ENCODE peak calls at places on chromosomes 5 and 9, in nine cellular contexts. One of them, this sample, is unnamed.

GRCh38 chr5:15383469-15383868 is 116.5 kb upstream of the FBXL7 start:
- DNase-seq in CD8-positive, alpha-beta T cell: no peak
- DNase-seq in A549: no peak
- DNase-seq in tibial artery: no peak
- DNase-seq in MM.1S: peak
- DNase-seq in breast epithelium: no peak
- DNase-seq in ovary: no peak
- DNase-seq in lower leg skin: no peak
- DNase-seq in cardiac fibroblast: peak
- DNase-seq in this sample: peak

GRCh38 chr5:135343417-135343816 is 55.6 kb downstream of the MACROH2A1 start:
- DNase-seq in CD8-positive, alpha-beta T cell: no peak
- DNase-seq in A549: no peak
- DNase-seq in tibial artery: no peak
- DNase-seq in MM.1S: no peak
- DNase-seq in breast epithelium: no peak
- DNase-seq in ovary: no peak
- DNase-seq in lower leg skin: peak
- DNase-seq in cardiac fibroblast: no peak
- DNase-seq in this sample: peak

GRCh38 chr5:140038373-140038957 is 4.6 kb downstream of the NRG2 start:
- DNase-seq in CD8-positive, alpha-beta T cell: no peak
- DNase-seq in A549: no peak
- DNase-seq in tibial artery: no peak
- DNase-seq in MM.1S: peak
- DNase-seq in breast epithelium: no peak
- DNase-seq in ovary: no peak
- DNase-seq in lower leg skin: no peak
- DNase-seq in cardiac fibroblast: peak
- DNase-seq in this sample: peak

GRCh38 chr9:82456621-82457020 is 468.0 kb downstream of the SPATA31D1 start:
- DNase-seq in CD8-positive, alpha-beta T cell: no peak
- DNase-seq in A549: no peak
- DNase-seq in tibial artery: no peak
- DNase-seq in MM.1S: no peak
- DNase-seq in breast epithelium: no peak
- DNase-seq in ovary: no peak
- DNase-seq in lower leg skin: no peak
- DNase-seq in cardiac fibroblast: peak
- DNase-seq in this sample: peak

GRCh38 chr9:74444389-74444788 is 52.7 kb upstream of the RORB start:
- DNase-seq in CD8-positive, alpha-beta T cell: no peak
- DNase-seq in A549: no peak
- DNase-seq in tibial artery: no peak
- DNase-seq in MM.1S: no peak
- DNase-seq in breast epithelium: no peak
- DNase-seq in ovary: no peak
- DNase-seq in lower leg skin: no peak
- DNase-seq in cardiac fibroblast: no peak
- DNase-seq in this sample: no peak

GRCh38 chr5:146877178-146877681 is 1.3 kb downstream of the PPP2R2B start:
- DNase-seq in CD8-positive, alpha-beta T cell: peak
- DNase-seq in A549: no peak
- DNase-seq in tibial artery: no peak
- DNase-seq in MM.1S: peak
- DNase-seq in breast epithelium: no peak
- DNase-seq in ovary: no peak
- DNase-seq in lower leg skin: no peak
- DNase-seq in cardiac fibroblast: no peak
- DNase-seq in this sample: no peak

GRCh38 chr5:2686296-2686695 is 65.2 kb downstream of the IRX2 start:
- DNase-seq in CD8-positive, alpha-beta T cell: no peak
- DNase-seq in A549: no peak
- DNase-seq in tibial artery: no peak
- DNase-seq in MM.1S: no peak
- DNase-seq in breast epithelium: no peak
- DNase-seq in ovary: no peak
- DNase-seq in lower leg skin: no peak
- DNase-seq in cardiac fibroblast: no peak
- DNase-seq in this sample: no peak

GRCh38 chr5:134281081-134281480 is 55.2 kb upstream of the PPP2CA start:
- DNase-seq in CD8-positive, alpha-beta T cell: no peak
- DNase-seq in A549: no peak
- DNase-seq in tibial artery: no peak
- DNase-seq in MM.1S: no peak
- DNase-seq in breast epithelium: no peak
- DNase-seq in ovary: no peak
- DNase-seq in lower leg skin: no peak
- DNase-seq in cardiac fibroblast: no peak
- DNase-seq in this sample: no peak

GRCh38 chr9:278651-279050 is 64.0 kb downstream of the DOCK8 start:
- DNase-seq in CD8-positive, alpha-beta T cell: peak
- DNase-seq in A549: no peak
- DNase-seq in tibial artery: no peak
- DNase-seq in MM.1S: no peak
- DNase-seq in breast epithelium: no peak
- DNase-seq in ovary: no peak
- DNase-seq in lower leg skin: no peak
- DNase-seq in cardiac fibroblast: no peak
- DNase-seq in this sample: no peak

GRCh38 chr5:84715686-84716085 is 331.0 kb upstream of the EDIL3 start:
- DNase-seq in CD8-positive, alpha-beta T cell: no peak
- DNase-seq in A549: no peak
- DNase-seq in tibial artery: no peak
- DNase-seq in MM.1S: no peak
- DNase-seq in breast epithelium: no peak
- DNase-seq in ovary: no peak
- DNase-seq in lower leg skin: no peak
- DNase-seq in cardiac fibroblast: no peak
- DNase-seq in this sample: no peak

GRCh38 chr5:172509405-172509781 is 55.1 kb upstream of the SH3PXD2B start:
- DNase-seq in CD8-positive, alpha-beta T cell: no peak
- DNase-seq in A549: no peak
- DNase-seq in tibial artery: peak
- DNase-seq in MM.1S: no peak
- DNase-seq in breast epithelium: no peak
- DNase-seq in ovary: peak
- DNase-seq in lower leg skin: peak
- DNase-seq in cardiac fibroblast: no peak
- DNase-seq in this sample: no peak

GRCh38 chr9:123645762-123646161 is 284.2 kb downstream of the DENND1A start:
- DNase-seq in CD8-positive, alpha-beta T cell: no peak
- DNase-seq in A549: no peak
- DNase-seq in tibial artery: no peak
- DNase-seq in MM.1S: no peak
- DNase-seq in breast epithelium: no peak
- DNase-seq in ovary: no peak
- DNase-seq in lower leg skin: no peak
- DNase-seq in cardiac fibroblast: no peak
- DNase-seq in this sample: no peak

GRCh38 chr9:14909631-14910177 is 524 bp downstream of the FREM1 start:
- DNase-seq in CD8-positive, alpha-beta T cell: no peak
- DNase-seq in A549: no peak
- DNase-seq in tibial artery: no peak
- DNase-seq in MM.1S: no peak
- DNase-seq in breast epithelium: no peak
- DNase-seq in ovary: no peak
- DNase-seq in lower leg skin: no peak
- DNase-seq in cardiac fibroblast: no peak
- DNase-seq in this sample: no peak

GRCh38 chr5:181171782-181172181 is 24.4 kb downstream of the OR2V2 start:
- DNase-seq in CD8-positive, alpha-beta T cell: no peak
- DNase-seq in A549: no peak
- DNase-seq in tibial artery: no peak
- DNase-seq in MM.1S: no peak
- DNase-seq in breast epithelium: no peak
- DNase-seq in ovary: no peak
- DNase-seq in lower leg skin: no peak
- DNase-seq in cardiac fibroblast: no peak
- DNase-seq in this sample: no peak

GRCh38 chr5:60844429-60844890 is 391 bp upstream of the ELOVL7 start:
- DNase-seq in CD8-positive, alpha-beta T cell: no peak
- DNase-seq in A549: peak
- DNase-seq in tibial artery: no peak
- DNase-seq in MM.1S: no peak
- DNase-seq in breast epithelium: no peak
- DNase-seq in ovary: no peak
- DNase-seq in lower leg skin: no peak
- DNase-seq in cardiac fibroblast: peak
- DNase-seq in this sample: no peak

GRCh38 chr5:161685461-161685860 is at the start of gene GABRA6:
- DNase-seq in CD8-positive, alpha-beta T cell: no peak
- DNase-seq in A549: no peak
- DNase-seq in tibial artery: no peak
- DNase-seq in MM.1S: no peak
- DNase-seq in breast epithelium: no peak
- DNase-seq in ovary: no peak
- DNase-seq in lower leg skin: no peak
- DNase-seq in cardiac fibroblast: no peak
- DNase-seq in this sample: no peak

GRCh38 chr5:103293099-103293498 is 34.5 kb downstream of the MACIR start:
- DNase-seq in CD8-positive, alpha-beta T cell: no peak
- DNase-seq in A549: no peak
- DNase-seq in tibial artery: no peak
- DNase-seq in MM.1S: no peak
- DNase-seq in breast epithelium: no peak
- DNase-seq in ovary: no peak
- DNase-seq in lower leg skin: no peak
- DNase-seq in cardiac fibroblast: no peak
- DNase-seq in this sample: no peak

DNA sequence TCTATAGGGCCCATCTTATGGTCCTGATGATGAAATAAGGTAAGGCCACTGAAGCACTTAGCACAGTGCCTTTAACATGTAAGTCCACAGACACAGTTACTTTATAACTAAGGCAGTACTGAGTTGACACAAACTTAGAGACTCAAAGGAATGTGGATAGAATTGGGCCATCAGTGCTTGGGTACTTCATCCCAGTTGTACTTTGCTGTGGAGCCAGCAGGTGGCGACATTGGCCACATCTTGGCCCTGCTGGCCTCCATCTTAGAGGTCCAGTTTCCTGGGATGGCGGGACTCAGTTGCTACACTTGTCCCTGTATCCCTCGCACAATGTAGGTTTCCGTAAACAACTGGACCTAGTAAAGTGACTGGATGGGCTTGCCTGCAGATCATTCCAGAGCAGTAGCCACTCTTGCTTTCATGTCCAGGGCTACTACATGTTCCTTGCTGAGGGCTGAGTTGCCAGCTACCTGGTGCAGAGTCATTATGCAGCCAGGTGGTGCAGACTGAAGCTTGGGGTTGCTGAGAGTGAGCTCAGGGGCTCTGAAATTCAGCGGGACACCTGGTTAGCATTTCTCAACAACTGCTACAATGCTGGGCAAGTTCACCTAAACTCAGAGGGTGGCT is 10.6 kb downstream of the MTAP start:
- DNase-seq in CD8-positive, alpha-beta T cell: peak
- DNase-seq in A549: no peak
- DNase-seq in tibial artery: peak
- DNase-seq in MM.1S: peak
- DNase-seq in breast epithelium: peak
- DNase-seq in ovary: peak
- DNase-seq in lower leg skin: peak
- DNase-seq in cardiac fibroblast: peak
- DNase-seq in this sample: peak
- H3K4me3 ChIP-seq in CD8-positive, alpha-beta T cell: no peak
- H3K4me3 ChIP-seq in A549: no peak
- H3K4me3 ChIP-seq in tibial artery: no peak
- H3K4me3 ChIP-seq in MM.1S: no peak
- H3K4me3 ChIP-seq in breast epithelium: no peak
- H3K4me3 ChIP-seq in ovary: no peak
- H3K4me3 ChIP-seq in lower leg skin: no peak
- H3K4me3 ChIP-seq in cardiac fibroblast: no peak
- H3K4me3 ChIP-seq in this sample: no peak

DNA sequence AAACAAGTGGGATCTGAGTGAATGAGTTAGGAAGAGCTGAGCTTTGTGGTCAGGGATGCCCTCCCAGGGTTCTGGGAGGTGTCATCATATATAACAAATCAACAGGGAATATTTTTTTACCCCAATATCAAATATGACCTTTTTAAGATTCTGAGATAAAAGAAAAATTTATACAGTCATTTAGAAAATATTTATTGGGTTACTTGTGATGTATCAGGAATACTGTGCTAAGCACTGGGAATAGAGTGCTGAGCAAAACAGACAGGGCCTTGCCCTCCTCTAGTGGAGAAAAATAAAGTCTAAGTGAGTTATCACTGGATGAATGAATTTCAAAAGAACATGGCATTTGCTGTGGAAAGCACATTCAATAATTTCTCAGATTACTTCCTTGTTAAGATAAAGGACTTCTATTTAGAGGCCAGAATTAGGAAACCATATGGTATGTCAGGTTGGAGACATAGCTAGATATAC is 102.9 kb downstream of the BOD1 start:
- DNase-seq in CD8-positive, alpha-beta T cell: no peak
- DNase-seq in A549: no peak
- DNase-seq in tibial artery: no peak
- DNase-seq in MM.1S: no peak
- DNase-seq in breast epithelium: no peak
- DNase-seq in ovary: no peak
- DNase-seq in lower leg skin: no peak
- DNase-seq in cardiac fibroblast: peak
- DNase-seq in this sample: peak
- TF ChIP-seq CTCF in CD8-positive, alpha-beta T cell: no peak
- TF ChIP-seq CTCF in A549: no peak
- TF ChIP-seq CTCF in tibial artery: no peak
- TF ChIP-seq CTCF in MM.1S: no peak
- TF ChIP-seq CTCF in breast epithelium: no peak
- TF ChIP-seq CTCF in ovary: no peak
- TF ChIP-seq CTCF in lower leg skin: no peak
- TF ChIP-seq CTCF in cardiac fibroblast: peak
- TF ChIP-seq CTCF in this sample: peak

DNA sequence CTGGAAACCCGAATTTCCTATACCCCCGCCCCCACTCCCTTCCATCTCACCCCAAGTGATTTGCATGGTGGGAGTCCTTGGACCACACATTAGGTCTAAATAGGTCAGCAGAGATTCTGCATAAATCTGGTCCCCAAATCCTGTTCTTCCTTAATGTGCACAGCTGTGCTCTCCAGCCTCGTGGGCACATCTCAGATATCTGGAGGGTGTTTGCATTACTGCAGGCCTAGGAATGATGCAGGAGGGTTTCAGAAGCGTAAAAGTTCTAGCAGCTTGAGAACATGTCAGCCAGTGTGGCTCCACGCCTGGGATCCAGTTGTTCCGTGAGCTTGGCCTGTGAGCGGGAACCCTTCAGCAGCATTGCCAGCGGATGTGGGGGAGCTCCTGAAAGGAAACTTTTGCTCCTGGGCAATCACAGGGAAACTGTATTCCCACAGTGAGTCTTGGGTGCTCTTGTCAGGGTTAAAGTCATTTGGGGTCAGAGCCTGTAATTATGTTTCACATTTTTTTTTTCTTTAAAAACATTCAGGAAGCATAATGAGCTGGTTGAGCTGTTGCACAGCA is 12.9 kb downstream of the ARHGAP26 start:
- DNase-seq in CD8-positive, alpha-beta T cell: no peak
- DNase-seq in A549: no peak
- DNase-seq in tibial artery: peak
- DNase-seq in MM.1S: no peak
- DNase-seq in breast epithelium: no peak
- DNase-seq in ovary: peak
- DNase-seq in lower leg skin: peak
- DNase-seq in cardiac fibroblast: no peak
- DNase-seq in this sample: no peak
- H3K4me3 ChIP-seq in CD8-positive, alpha-beta T cell: no peak
- H3K4me3 ChIP-seq in A549: no peak
- H3K4me3 ChIP-seq in tibial artery: no peak
- H3K4me3 ChIP-seq in MM.1S: no peak
- H3K4me3 ChIP-seq in breast epithelium: no peak
- H3K4me3 ChIP-seq in ovary: no peak
- H3K4me3 ChIP-seq in lower leg skin: no peak
- H3K4me3 ChIP-seq in cardiac fibroblast: no peak
- H3K4me3 ChIP-seq in this sample: no peak

GRCh38 chr9:137674307-137675305 is 55.8 kb downstream of the EHMT1 start:
- DNase-seq in CD8-positive, alpha-beta T cell: no peak
- DNase-seq in A549: no peak
- DNase-seq in tibial artery: peak
- DNase-seq in MM.1S: no peak
- DNase-seq in breast epithelium: no peak
- DNase-seq in ovary: no peak
- DNase-seq in lower leg skin: no peak
- DNase-seq in cardiac fibroblast: no peak
- DNase-seq in this sample: no peak
- TF ChIP-seq CTCF in CD8-positive, alpha-beta T cell: no peak
- TF ChIP-seq CTCF in A549: no peak
- TF ChIP-seq CTCF in tibial artery: no peak
- TF ChIP-seq CTCF in MM.1S: no peak
- TF ChIP-seq CTCF in breast epithelium: no peak
- TF ChIP-seq CTCF in ovary: no peak
- TF ChIP-seq CTCF in lower leg skin: no peak
- TF ChIP-seq CTCF in cardiac fibroblast: no peak
- TF ChIP-seq CTCF in this sample: no peak

This sample was measured in AG10803.